ENCODE peak calls at places on chromosomes 11 and 22, in five cellular contexts. B is stimulated activated CD8-positive, alpha-beta memory T cell treated with anti-CD3 and anti-CD28 coated beads, Interleukin-7, amount 100 ng/mL, for 4 hours; W is T follicular helper cell; G is activated CD4-positive, alpha-beta T cell treated with anti-CD3 and anti-CD28 coated beads, Interleukin-2, amount 10 ng/mL, durations not matched to agents 7 days and 5 days; M is Jurkat, Clone E6-1. Z is an unnamed sample.
A peak's percentile ranks its signal among the peaks of the same experiment; 100 is the strongest.

GRCh38 chr22:22733881-22734373 is 89.5 kb downstream of the GGTLC2 start:
- DNase-seq in G (no peak), M (no peak), B (no peak), W (no peak), Z (no peak)

GRCh38 chr11:28461338-28461737 is 353.1 kb downstream of the METTL15 start:
- DNase-seq in G (no peak), M (no peak), W (no peak), B (no peak), Z (no peak)

GRCh38 chr11:17745032-17745772 is 10.6 kb downstream of the KCNC1 start:
- DNase-seq in G (no peak), W (no peak), M (no peak), B (no peak), Z (no peak)

GRCh38 chr22:45628508-45628907 is 43.1 kb upstream of the ATXN10 start:
- DNase-seq in W (no peak), B (no peak), G (no peak), M (no peak), Z (no peak)

GRCh38 chr22:20938272-20938671 is 21.1 kb downstream of the CRKL start:
- DNase-seq in M (no peak), W (no peak), G (no peak), B (no peak), Z (no peak)

GRCh38 chr22:42621505-42622002 is 6.9 kb upstream of the POLDIP3 start:
- DNase-seq in G (peak; percentile 63), M (no peak), B (no peak), W (peak; percentile 20), Z (peak; percentile 40)

GRCh38 chr22:49667236-49667635 is 160.4 kb downstream of the BRD1 start:
- DNase-seq in W (no peak), G (peak; percentile 18), M (no peak), B (no peak), Z (peak; percentile 18)

GRCh38 chr11:58165504-58166106 is 23.3 kb upstream of the OR9Q2 start:
- DNase-seq in W (no peak), B (no peak), G (no peak), M (no peak), Z (no peak)

GRCh38 chr11:21411114-21411513 is 741.7 kb downstream of the NELL1 start:
- DNase-seq in G (no peak), B (no peak), M (no peak), W (no peak), Z (no peak)

GRCh38 chr22:31230155-31230870 is 18.2 kb downstream of the LIMK2 start:
- DNase-seq in G (no peak), M (no peak), B (no peak), W (no peak), Z (no peak)

GRCh38 chr11:64994318-64994717 is 2.5 kb downstream of the BATF2 start:
- DNase-seq in W (no peak), G (no peak), B (no peak), M (no peak), Z (no peak)

GRCh38 chr11:41984023-41984422 is 524.6 kb upstream of the LRRC4C start:
- DNase-seq in W (no peak), M (no peak), G (no peak), B (no peak), Z (no peak)

GRCh38 chr11:81772161-81772560 is 961.5 kb downstream of the FAM181B start:
- DNase-seq in B (no peak), W (no peak), G (no peak), M (no peak), Z (no peak)

GRCh38 chr11:88402192-88402715 is 64.7 kb upstream of the CTSC start:
- DNase-seq in B (no peak), M (no peak), G (no peak), W (no peak), Z (no peak)

GRCh38 chr11:10693509-10694071 is at the start of gene IRAG1:
- DNase-seq in W (no peak), B (no peak), G (no peak), M (no peak), Z (no peak)

GRCh38 chr11:2846056-2846455 is 39.5 kb downstream of the CDKN1C start:
- DNase-seq in G (no peak), M (no peak), W (no peak), B (no peak), Z (no peak)

GRCh38 chr11:57983211-57983610 is 40.5 kb upstream of the OR9Q1 start:
- DNase-seq in M (no peak), W (no peak), B (no peak), G (no peak), Z (no peak)

GRCh38 chr22:36644333-36644757 is 59.2 kb downstream of the CACNG2 start:
- DNase-seq in W (no peak), B (no peak), M (peak; percentile 61), G (peak; percentile 53), Z (peak; percentile 66)

GRCh38 chr22:36374603-36375024 is 13.2 kb downstream of the MYH9 start:
- DNase-seq in M (no peak), G (no peak), W (no peak), B (no peak), Z (no peak)

GRCh38 chr11:102620858-102621561 is 4.1 kb downstream of the MMP20 start:
- DNase-seq in B (no peak), G (no peak), W (no peak), M (no peak), Z (no peak)

Z was measured in DND-41.